ENCODE peak calls at places on chromosomes 16 and 17, in six cellular contexts. V is NCI-H510A, G is RPMI8226, S is T-cell, T is NCI-H1417, M is non-pigmented ciliary epithelial cell. J is an unnamed sample.

GRCh38 chr17:70076189-70076588 is 1.2 kb downstream of the KCNJ16 start:
- DNase-seq in T (no peak), S (no peak), V (no peak), G (no peak), M (no peak), J (no peak)

GRCh38 chr17:38912221-38912813 is 13.1 kb upstream of the LASP1NB start:
- DNase-seq in M (no peak), V (no peak), T (no peak), S (no peak), G (peak), J (no peak)

GRCh38 chr16:85475233-85475632 is 137.9 kb upstream of the GSE1 start:
- DNase-seq in V (no peak), M (no peak), G (no peak), S (no peak), T (peak), J (no peak)

GRCh38 chr17:8674344-8675305 is 44.1 kb upstream of the MYH10 start:
- DNase-seq in G (no peak), S (no peak), M (no peak), V (no peak), T (no peak), J (no peak)

GRCh38 chr16:11029948-11030347 is 85.6 kb downstream of the CLEC16A start:
- DNase-seq in S (no peak), T (no peak), M (no peak), G (no peak), V (no peak), J (no peak)

GRCh38 chr17:15377200-15377599 is 35.8 kb upstream of the TEKT3 start:
- DNase-seq in T (no peak), G (no peak), V (no peak), M (no peak), S (no peak), J (no peak)

GRCh38 chr17:82445542-82445941 is 5.0 kb downstream of the CYBC1 start:
- DNase-seq in M (no peak), T (no peak), G (no peak), V (no peak), S (no peak), J (no peak)

GRCh38 chr17:39835038-39835786 is 28.9 kb downstream of the IKZF3 start:
- DNase-seq in S (no peak), V (no peak), T (no peak), G (no peak), M (no peak), J (no peak)

GRCh38 chr17:47423406-47424295 is 99.9 kb downstream of the EFCAB13 start:
- DNase-seq in M (no peak), S (no peak), V (peak), G (no peak), T (no peak), J (no peak)

GRCh38 chr16:54237-54581 is 581 bp downstream of the SNRNP25 start:
- DNase-seq in M (no peak), G (no peak), V (no peak), T (no peak), S (no peak), J (no peak)

GRCh38 chr16:69406780-69407331 is 17.6 kb upstream of the CYB5B start:
- DNase-seq in M (no peak), T (no peak), V (no peak), G (no peak), S (no peak), J (no peak)